ENCODE peak calls at places on chromosomes 2 and 18, in seven cellular contexts. M, G, H, R, I, F and X are unnamed samples.

GRCh38 chr18:8870528-8870927 is 165.2 kb downstream of the MTCL1 start:
- DNase-seq in M (no peak), F (no peak), R (no peak), G (no peak), H (no peak), I (no peak), X (no peak)

GRCh38 chr2:45821558-45822271 is 170.2 kb downstream of the PRKCE start:
- DNase-seq in H (peak; percentile 46), R (peak; percentile 69), G (no peak), F (peak; percentile 88), M (peak; percentile 88), I (peak; percentile 69), X (peak; percentile 87)

GRCh38 chr2:58133395-58133794 is 86.8 kb downstream of the VRK2 start:
- DNase-seq in I (peak; percentile 54), G (no peak), R (no peak), M (no peak), F (no peak), H (no peak), X (no peak)

GRCh38 chr2:143229952-143230351 is 100.7 kb downstream of the ARHGAP15 start:
- DNase-seq in R (no peak), I (no peak), H (no peak), F (no peak), M (no peak), G (no peak), X (no peak)

GRCh38 chr2:230946429-230947234 is 21.6 kb upstream of the GPR55 start:
- DNase-seq in H (no peak), G (no peak), M (no peak), R (no peak), I (no peak), F (no peak), X (no peak)

GRCh38 chr2:65063426-65063825 is 7.2 kb downstream of the CEP68 start:
- DNase-seq in H (no peak), I (no peak), F (no peak), R (no peak), G (no peak), M (no peak), X (no peak)

GRCh38 chr2:177721815-177722552 is 329.4 kb downstream of the AGPS start:
- DNase-seq in H (no peak), I (no peak), G (no peak), R (no peak), M (no peak), F (peak; percentile 27), X (no peak)

GRCh38 chr18:58080516-58080915 is 36.5 kb downstream of the NEDD4L start:
- DNase-seq in H (no peak), R (no peak), G (no peak), M (no peak), F (no peak), I (no peak), X (no peak)

GRCh38 chr2:211846714-211847113 is 691.9 kb downstream of the ERBB4 start:
- DNase-seq in R (no peak), I (no peak), M (no peak), H (no peak), G (no peak), F (no peak), X (no peak)

GRCh38 chr18:73841661-73842060 is 306.0 kb downstream of the FBXO15 start:
- DNase-seq in I (no peak), H (no peak), F (no peak), M (no peak), G (no peak), R (no peak), X (no peak)

GRCh38 chr18:58449366-58449935 is 179.4 kb downstream of the ALPK2 start:
- DNase-seq in M (no peak), H (no peak), G (no peak), F (no peak), I (no peak), R (no peak), X (no peak)

GRCh38 chr2:26757873-26758789 is 6.0 kb upstream of the SLC35F6 start:
- DNase-seq in H (no peak), R (no peak), M (no peak), F (peak; percentile 74), G (no peak), I (peak; percentile 99), X (no peak)

GRCh38 chr18:78408623-78409022 is 571.0 kb upstream of the SALL3 start:
- DNase-seq in M (no peak), I (no peak), G (no peak), H (no peak), F (no peak), R (no peak), X (no peak)

GRCh38 chr18:32470136-32470712 is 458 bp downstream of the GAREM1 start:
- DNase-seq in M (peak; percentile 23), F (peak; percentile 35), R (peak; percentile 40), H (peak; percentile 41), G (no peak), I (peak; percentile 17), X (peak; percentile 73)

GRCh38 chr2:225584821-225585220 is 185.3 kb downstream of the NYAP2 start:
- DNase-seq in I (no peak), G (no peak), R (no peak), F (no peak), H (no peak), M (no peak), X (no peak)

GRCh38 chr2:84477886-84478285 is 18.8 kb upstream of the SUCLG1 start:
- DNase-seq in G (no peak), M (no peak), F (no peak), R (no peak), H (no peak), I (no peak), X (no peak)

GRCh38 chr18:43692291-43692690 is 415.0 kb upstream of the SYT4 start:
- DNase-seq in I (peak; percentile 55), H (no peak), R (no peak), G (no peak), F (no peak), M (no peak), X (no peak)

GRCh38 chr2:241788572-241788971 is 11.9 kb downstream of the GAL3ST2 start:
- DNase-seq in F (no peak), M (no peak), R (peak; percentile 11), I (no peak), H (no peak), G (peak; percentile 11), X (no peak)

GRCh38 chr2:118716102-118716501 is 131.3 kb downstream of the EN1 start:
- DNase-seq in G (no peak), F (no peak), R (no peak), H (no peak), I (no peak), M (no peak), X (no peak)

GRCh38 chr2:44810892-44811530 is 130.5 kb upstream of the SIX3 start:
- DNase-seq in R (no peak), G (no peak), F (no peak), H (no peak), M (no peak), I (no peak), X (no peak)

GRCh38 chr2:166572958-166573357 is 78.9 kb upstream of the SCN7A start:
- DNase-seq in R (no peak), M (no peak), G (no peak), F (no peak), H (no peak), I (peak; percentile 42), X (no peak)

GRCh38 chr18:48959551-48959920 is 8.8 kb upstream of the SMAD7 start:
- DNase-seq in H (no peak), R (no peak), G (no peak), M (no peak), F (no peak), I (no peak), X (no peak)

GRCh38 chr2:194735837-194736542 is 921.0 kb upstream of the SLC39A10 start:
- DNase-seq in F (no peak), I (no peak), R (no peak), M (no peak), H (no peak), G (no peak), X (no peak)

GRCh38 chr2:68237404-68237803 is 14.9 kb downstream of the PPP3R1 start:
- DNase-seq in H (no peak), F (no peak), G (no peak), I (peak; percentile 68), M (no peak), R (no peak), X (no peak)

GRCh38 chr18:48621240-48621639 is 82.4 kb downstream of the CTIF start:
- DNase-seq in H (no peak), R (no peak), M (no peak), I (peak; percentile 93), G (no peak), F (no peak), X (no peak)

GRCh38 chr2:203470371-203470770 is 64.7 kb downstream of the RAPH1 start:
- DNase-seq in F (no peak), I (no peak), R (peak; percentile 22), H (no peak), G (no peak), M (no peak), X (no peak)

GRCh38 chr2:158963036-158963435 is 5.4 kb upstream of the TANC1 start:
- DNase-seq in G (no peak), F (no peak), I (no peak), M (no peak), H (no peak), R (no peak), X (no peak)

GRCh38 chr2:215826838-215827441 is 186.4 kb downstream of the MREG start:
- DNase-seq in F (no peak), M (no peak), R (no peak), G (no peak), H (no peak), I (peak; percentile 39), X (no peak)
- H3K27ac ChIP-seq in F (no peak overlapping the region), M (no peak overlapping the region), R (no peak overlapping the region), G (no peak overlapping the region), H (peak overlapping the region; percentile 27), I (peak overlapping the region; percentile 27), X (peak overlapping the region; percentile 49)

GRCh38 chr2:19295998-19296502 is 62.4 kb downstream of the OSR1 start:
- DNase-seq in H (no peak), I (no peak), G (no peak), F (no peak), M (no peak), R (no peak), X (no peak)
- H3K4me3 ChIP-seq in H (no peak overlapping the region), I (no peak overlapping the region), G (no peak overlapping the region), F (no peak overlapping the region), M (no peak overlapping the region), R (no peak overlapping the region), X (no peak overlapping the region)

DNA sequence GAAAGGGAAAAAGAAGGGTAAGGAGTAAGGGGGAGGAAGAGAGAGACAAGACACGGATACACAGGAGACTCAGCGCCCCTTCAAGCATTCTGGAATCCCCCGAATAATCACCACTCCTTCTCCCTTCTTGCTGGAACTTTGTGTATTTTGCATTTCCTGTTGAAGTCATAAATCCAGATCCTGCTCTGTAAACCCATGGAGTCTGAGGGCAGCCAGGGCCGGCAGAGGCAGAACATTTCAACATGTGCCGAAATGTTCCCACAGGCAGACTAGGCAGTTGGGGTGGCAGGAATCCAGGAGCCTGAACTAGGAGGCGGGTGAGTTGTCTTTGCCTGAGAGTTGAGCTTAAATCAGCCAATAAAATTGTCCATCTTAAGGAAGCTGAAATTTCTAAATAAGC is 193.1 kb downstream of the SH3RF3 start:
- DNase-seq in R (peak; percentile 76), H (peak; percentile 88), I (peak; percentile 98), F (peak; percentile 97), G (no peak), M (peak; percentile 48), X (peak; percentile 76)
- H3K4me1 ChIP-seq in R (peaks cover 22% of the 10 kb centered on the region), H (peaks cover 97% of the 10 kb centered on the region), I (peaks cover 49% of the 10 kb centered on the region), F (peaks cover 26% of the 10 kb centered on the region), G (peaks cover 20% of the 10 kb centered on the region), M (no peaks in the 10 kb centered on the region), X (peaks cover 70% of the 10 kb centered on the region)

GRCh38 chr2:38978504-38978903 is 88.8 kb downstream of the ARHGEF33 start:
- DNase-seq in M (no peak), H (no peak), G (no peak), F (no peak), R (no peak), I (no peak), X (no peak)
- H3K27ac ChIP-seq in M (no peak overlapping the region), H (no peak overlapping the region), G (no peak overlapping the region), F (no peak overlapping the region), R (no peak overlapping the region), I (no peak overlapping the region), X (no peak overlapping the region)